ENCODE peak calls at places on chromosomes 12 and 14, in six cellular contexts. D is psoas muscle; A is CD4-positive, alpha-beta memory T cell; U is neural progenitor cell; J is CD8-positive, alpha-beta T cell; Q is transverse colon. B is an unnamed sample. For H3K4me1, the result is how much of the 10 kb centered on the place peaks cover.

GRCh38 chr14:70213721-70214282 is 25.1 kb upstream of the SLC8A3 start:
- DNase-seq in D (no peak), A (no peak), U (no peak), J (no peak), Q (no peak), B (peak)

GRCh38 chr14:31420013-31420318 is 384 bp downstream of the HEATR5A start:
- DNase-seq in D (peak), A (no peak), U (peak), J (no peak), Q (peak), B (no peak)

GRCh38 chr12:48687595-48687994 is 5.6 kb upstream of the KANSL2 start:
- DNase-seq in D (no peak), A (no peak), U (no peak), J (no peak), Q (no peak), B (no peak)

GRCh38 chr14:59629384-59630158 is 53.0 kb upstream of the CCDC175 start:
- DNase-seq in D (no peak), A (no peak), U (no peak), J (no peak), Q (no peak), B (no peak)

GRCh38 chr12:89363084-89363483 is 10.8 kb upstream of the DUSP6 start:
- DNase-seq in D (no peak), A (no peak), U (no peak), J (no peak), Q (no peak), B (no peak)

GRCh38 chr14:75561013-75561432 is 17.4 kb upstream of the FLVCR2 start:
- DNase-seq in D (peak), A (no peak), U (peak), J (no peak), Q (peak), B (peak)

GRCh38 chr14:104724407-104724980 is 465 bp downstream of the ADSS1 start:
- DNase-seq in D (peak), A (peak), U (no peak), J (no peak), Q (peak), B (no peak)

GRCh38 chr14:101070540-101071492 is 167.3 kb upstream of the RTL1 start:
- DNase-seq in D (no peak), A (no peak), U (no peak), J (no peak), Q (peak), B (no peak)

GRCh38 chr14:61107148-61107641 is 126.2 kb downstream of the SLC38A6 start:
- DNase-seq in D (peak), A (no peak), U (no peak), J (no peak), Q (no peak), B (peak)

GRCh38 chr12:3770891-3771290 is 18.0 kb upstream of the CRACR2A start:
- DNase-seq in D (no peak), A (no peak), U (no peak), J (no peak), Q (no peak), B (peak)

GRCh38 chr12:22029991-22030390 is 16.0 kb upstream of the CMAS start:
- DNase-seq in D (no peak), A (no peak), U (no peak), J (no peak), Q (no peak), B (no peak)

GRCh38 chr12:93908846-93909592 is 231.8 kb downstream of the CRADD start:
- DNase-seq in D (peak), A (no peak), U (no peak), J (no peak), Q (peak), B (peak)

GRCh38 chr14:24052656-24053547 is 1.1 kb downstream of the CARMIL3 start:
- DNase-seq in D (no peak), A (peak), U (no peak), J (no peak), Q (no peak), B (no peak)

GRCh38 chr14:39243831-39244230 is 10.1 kb downstream of the MIA2 start:
- DNase-seq in D (no peak), A (no peak), U (no peak), J (no peak), Q (no peak), B (no peak)

GRCh38 chr12:685388-685787 is 22.1 kb upstream of the NINJ2 start:
- DNase-seq in D (no peak), A (peak), U (no peak), J (peak), Q (peak), B (peak)

GRCh38 chr14:21155963-21156362 is at the start of gene OR5AU1:
- DNase-seq in D (no peak), A (no peak), U (no peak), J (no peak), Q (no peak), B (no peak)

GRCh38 chr12:32435921-32436710 is 36.8 kb downstream of the FGD4 start:
- DNase-seq in D (no peak), A (no peak), U (no peak), J (no peak), Q (no peak), B (peak)

GRCh38 chr12:113086249-113087164 is 30.0 kb downstream of the DTX1 start:
- DNase-seq in D (no peak), A (peak), U (no peak), J (no peak), Q (peak), B (no peak)

GRCh38 chr14:38257500-38257899 is 1.6 kb upstream of the CLEC14A start:
- DNase-seq in D (no peak), A (no peak), U (no peak), J (no peak), Q (no peak), B (no peak)

GRCh38 chr12:65184176-65184857 is 14.9 kb downstream of the LEMD3 start:
- DNase-seq in D (no peak), A (no peak), U (no peak), J (no peak), Q (no peak), B (no peak)

GRCh38 chr12:15772405-15773018 is 16.7 kb downstream of the EPS8 start:
- DNase-seq in D (no peak), A (no peak), U (peak), J (no peak), Q (no peak), B (no peak)

DNA sequence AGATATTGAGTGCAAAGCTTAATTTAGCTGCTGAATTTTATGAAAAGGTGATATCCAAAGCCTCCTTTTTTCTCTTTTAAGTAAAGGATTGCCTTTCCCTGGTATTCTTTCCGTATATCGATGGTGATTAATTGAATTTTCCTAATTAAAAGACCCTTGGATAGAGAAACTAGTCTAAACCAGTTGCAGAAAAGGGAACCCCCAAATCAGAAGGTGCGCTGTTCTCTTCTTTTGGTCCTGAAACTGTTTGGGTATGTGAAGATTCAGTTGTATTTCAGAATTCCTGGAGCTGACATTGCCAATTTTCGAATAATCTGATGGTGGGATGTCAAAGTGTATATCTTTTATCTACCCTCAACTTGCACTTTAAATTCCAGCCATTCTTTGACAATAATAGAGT is 1.9 kb downstream of the GPHN start:
- DNase-seq in D (no peak), A (no peak), U (peak), J (no peak), Q (no peak), B (no peak)
- H3K4me1 ChIP-seq in D (half or more), A (under half), U (under half), J (under half), Q (under half), B (under half)

GRCh38 chr14:72679106-72679505 is 214.8 kb downstream of the DPF3 start:
- DNase-seq in D (peak), A (no peak), U (peak), J (no peak), Q (no peak), B (peak)

GRCh38 chr14:72677664-72678063 is 216.2 kb downstream of the DPF3 start:
- DNase-seq in D (no peak), A (no peak), U (no peak), J (no peak), Q (no peak), B (no peak)

GRCh38 chr14:72673179-72673578 is 220.7 kb downstream of the DPF3 start:
- DNase-seq in D (no peak), A (no peak), U (no peak), J (no peak), Q (no peak), B (no peak)

GRCh38 chr14:72678360-72678759 is 215.5 kb downstream of the DPF3 start:
- DNase-seq in D (no peak), A (no peak), U (no peak), J (no peak), Q (no peak), B (peak)

DNA sequence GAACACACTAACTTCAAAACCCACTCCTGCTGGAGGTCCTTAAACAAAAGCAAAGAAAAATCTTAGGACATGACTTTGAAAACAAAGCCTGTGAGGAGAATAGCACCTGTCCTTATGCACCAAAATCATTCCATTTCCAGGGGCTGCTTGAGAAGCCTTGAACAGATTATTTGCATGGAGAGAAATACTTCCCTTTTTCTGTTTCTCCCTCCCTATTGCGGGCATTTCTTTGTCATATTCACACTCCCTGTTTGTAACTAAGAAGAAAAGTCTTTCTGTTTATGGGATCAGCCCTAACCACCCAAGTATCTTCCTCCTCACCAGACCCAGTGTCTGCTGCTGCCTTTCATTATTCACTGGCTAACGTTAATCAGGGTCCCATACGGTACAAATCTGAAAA is 218.8 kb downstream of the DPF3 start:
- DNase-seq in D (no peak), A (no peak), U (no peak), J (no peak), Q (no peak), B (no peak)
- H3K4me1 ChIP-seq in D (under half), A (under half), U (under half), J (under half), Q (under half), B (under half)

GRCh38 chr12:98644712-98645571 is at the start of the genes APAF1 and IKBIP:
- DNase-seq in D (peak), A (peak), U (peak), J (peak), Q (peak), B (peak)
- H3K4me1 ChIP-seq in D (under half), A (under half), U (under half), J (under half), Q (under half), B (under half)

GRCh38 chr14:68759017-68759569 is 33.8 kb downstream of the ZFP36L1 start:
- DNase-seq in D (no peak), A (no peak), U (no peak), J (no peak), Q (no peak), B (no peak)

GRCh38 chr14:68759912-68760311 is 33.0 kb downstream of the ZFP36L1 start:
- DNase-seq in D (no peak), A (no peak), U (no peak), J (no peak), Q (no peak), B (no peak)

GRCh38 chr14:68762944-68763831 is 29.7 kb downstream of the ZFP36L1 start:
- DNase-seq in D (peak), A (no peak), U (peak), J (no peak), Q (no peak), B (peak)

GRCh38 chr14:68760771-68761170 is 32.1 kb downstream of the ZFP36L1 start:
- DNase-seq in D (no peak), A (no peak), U (no peak), J (no peak), Q (no peak), B (no peak)

DNA sequence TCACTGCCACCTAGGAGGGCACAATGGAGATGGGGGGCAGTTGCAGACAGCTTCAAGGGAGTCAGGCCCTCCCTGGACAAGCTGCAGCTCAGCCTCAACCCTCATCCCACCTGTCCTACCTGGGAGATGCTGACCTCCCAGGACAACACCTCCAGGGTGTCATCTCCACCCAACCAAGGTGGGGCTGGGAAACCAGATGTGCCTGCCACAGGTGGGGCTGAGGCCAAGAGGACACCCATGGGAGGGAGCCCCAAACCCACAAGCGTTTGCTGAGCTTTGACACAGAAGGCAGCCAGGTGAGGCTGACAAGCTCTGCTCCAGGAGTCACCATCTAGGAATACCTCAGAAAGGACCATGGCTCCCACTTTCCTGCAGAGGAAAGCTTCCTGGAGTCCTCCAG is 31.5 kb downstream of the ZFP36L1 start:
- DNase-seq in D (no peak), A (no peak), U (no peak), J (no peak), Q (no peak), B (no peak)
- H3K4me1 ChIP-seq in D (under half), A (under half), U (under half), J (under half), Q (under half), B (under half)

GRCh38 chr12:67705394-67706370 is 57.1 kb downstream of the DYRK2 start:
- DNase-seq in D (no peak), A (no peak), U (no peak), J (no peak), Q (no peak), B (peak)

GRCh38 chr12:67702136-67702535 is 53.6 kb downstream of the DYRK2 start:
- DNase-seq in D (no peak), A (no peak), U (no peak), J (no peak), Q (no peak), B (no peak)

GRCh38 chr12:67698711-67699603 is 50.4 kb downstream of the DYRK2 start:
- DNase-seq in D (no peak), A (peak), U (no peak), J (no peak), Q (no peak), B (peak)

GRCh38 chr12:67701121-67701520 is 52.6 kb downstream of the DYRK2 start:
- DNase-seq in D (no peak), A (no peak), U (no peak), J (no peak), Q (no peak), B (peak)

GRCh38 chr12:67704071-67704470 is 55.5 kb downstream of the DYRK2 start:
- DNase-seq in D (no peak), A (no peak), U (no peak), J (no peak), Q (no peak), B (no peak)
- H3K4me1 ChIP-seq in D (under half), A (under half), U (under half), J (under half), Q (under half), B (under half)

GRCh38 chr12:106281056-106281782 is 21.3 kb upstream of the TCP11L2 start:
- DNase-seq in D (no peak), A (no peak), U (no peak), J (no peak), Q (no peak), B (no peak)
- H3K4me1 ChIP-seq in D (under half), A (under half), U (under half), J (under half), Q (under half), B (under half)

GRCh38 chr12:62207248-62207647 is 53.0 kb upstream of the USP15 start:
- DNase-seq in D (no peak), A (no peak), U (no peak), J (no peak), Q (no peak), B (no peak)

GRCh38 chr12:62210422-62210821 is 49.8 kb upstream of the USP15 start:
- DNase-seq in D (peak), A (no peak), U (peak), J (no peak), Q (peak), B (peak)

GRCh38 chr12:62205348-62205747 is 54.9 kb upstream of the USP15 start:
- DNase-seq in D (no peak), A (no peak), U (no peak), J (no peak), Q (no peak), B (no peak)
- H3K4me1 ChIP-seq in D (under half), A (under half), U (under half), J (under half), Q (under half), B (under half)